ENCODE peak calls at places on chromosomes 12 and 14, in four cellular contexts. One of them, this sample, is unnamed.

GRCh38 chr12:51238037-51238509 is 553 bp upstream of the DAZAP2 start:
- DNase-seq in GM12878: no peak
- DNase-seq in HepG2: no peak
- DNase-seq in SK-N-SH: peak; percentile 31
- DNase-seq in this sample: no peak

GRCh38 chr14:67833403-67833802 is 13.8 kb downstream of the RAD51B start:
- DNase-seq in GM12878: no peak
- DNase-seq in HepG2: no peak
- DNase-seq in SK-N-SH: no peak
- DNase-seq in this sample: no peak

GRCh38 chr12:89350661-89351488 is 1.4 kb downstream of the DUSP6 start:
- DNase-seq in GM12878: no peak
- DNase-seq in HepG2: no peak
- DNase-seq in SK-N-SH: no peak
- DNase-seq in this sample: no peak

GRCh38 chr14:21860172-21860571 is 186.6 kb upstream of the OR4E1 start:
- DNase-seq in GM12878: no peak
- DNase-seq in HepG2: peak; percentile 30
- DNase-seq in SK-N-SH: peak; percentile 5
- DNase-seq in this sample: peak; percentile 67

GRCh38 chr14:103014466-103015319 is 42.7 kb downstream of the CDC42BPB start:
- DNase-seq in GM12878: no peak
- DNase-seq in HepG2: no peak
- DNase-seq in SK-N-SH: no peak
- DNase-seq in this sample: no peak

GRCh38 chr12:68867606-68868005 is 59.6 kb downstream of the MDM2 start:
- DNase-seq in GM12878: no peak
- DNase-seq in HepG2: no peak
- DNase-seq in SK-N-SH: no peak
- DNase-seq in this sample: peak; percentile 63

GRCh38 chr12:116599285-116600122 is 40.3 kb downstream of the MAP1LC3B2 start:
- DNase-seq in GM12878: peak; percentile 7
- DNase-seq in HepG2: peak; percentile 22
- DNase-seq in SK-N-SH: peak; percentile 81
- DNase-seq in this sample: peak; percentile 92

GRCh38 chr12:87157791-87158190 is 871.4 kb downstream of the C12orf50 start:
- DNase-seq in GM12878: no peak
- DNase-seq in HepG2: no peak
- DNase-seq in SK-N-SH: no peak
- DNase-seq in this sample: peak; percentile 27

GRCh38 chr12:100058482-100059029 is 73.8 kb upstream of the ANKS1B start:
- DNase-seq in GM12878: no peak
- DNase-seq in HepG2: no peak
- DNase-seq in SK-N-SH: peak; percentile 9
- DNase-seq in this sample: no peak

GRCh38 chr12:12441891-12442461 is 85.1 kb downstream of the BORCS5 start:
- DNase-seq in GM12878: no peak
- DNase-seq in HepG2: no peak
- DNase-seq in SK-N-SH: no peak
- DNase-seq in this sample: no peak

GRCh38 chr12:121461048-121461447 is 61.1 kb downstream of the RNF34 start:
- DNase-seq in GM12878: no peak
- DNase-seq in HepG2: no peak
- DNase-seq in SK-N-SH: no peak
- DNase-seq in this sample: no peak

GRCh38 chr14:50821471-50822464 is 9.2 kb downstream of the NIN start:
- DNase-seq in GM12878: peak; percentile 54
- DNase-seq in HepG2: no peak
- DNase-seq in SK-N-SH: no peak
- DNase-seq in this sample: no peak

GRCh38 chr12:116164263-116164817 is 113.2 kb downstream of the MED13L start:
- DNase-seq in GM12878: no peak
- DNase-seq in HepG2: no peak
- DNase-seq in SK-N-SH: peak; percentile 38
- DNase-seq in this sample: no peak

GRCh38 chr12:30732954-30733637 is 21.7 kb downstream of the CAPRIN2 start:
- DNase-seq in GM12878: no peak
- DNase-seq in HepG2: peak; percentile 48
- DNase-seq in SK-N-SH: no peak
- DNase-seq in this sample: no peak

GRCh38 chr12:131770120-131770519 is 58.1 kb upstream of the MMP17 start:
- DNase-seq in GM12878: no peak
- DNase-seq in HepG2: no peak
- DNase-seq in SK-N-SH: no peak
- DNase-seq in this sample: no peak

GRCh38 chr12:131765961-131766360 is 55.1 kb downstream of the SFSWAP start:
- DNase-seq in GM12878: no peak
- DNase-seq in HepG2: no peak
- DNase-seq in SK-N-SH: no peak
- DNase-seq in this sample: no peak

GRCh38 chr12:131761638-131762037 is 50.7 kb downstream of the SFSWAP start:
- DNase-seq in GM12878: no peak
- DNase-seq in HepG2: no peak
- DNase-seq in SK-N-SH: no peak
- DNase-seq in this sample: no peak

GRCh38 chr12:131766382-131767107 is 55.7 kb downstream of the SFSWAP start:
- DNase-seq in GM12878: no peak
- DNase-seq in HepG2: no peak
- DNase-seq in SK-N-SH: no peak
- DNase-seq in this sample: no peak

GRCh38 chr12:131764738-131765137 is 53.8 kb downstream of the SFSWAP start:
- DNase-seq in GM12878: no peak
- DNase-seq in HepG2: no peak
- DNase-seq in SK-N-SH: no peak
- DNase-seq in this sample: no peak
- TF ChIP-seq TCF12 in GM12878: no peak
- TF ChIP-seq TCF12 in HepG2: no peak
- TF ChIP-seq TCF12 in SK-N-SH: no peak
- TF ChIP-seq TCF12 in this sample: no peak

DNA sequence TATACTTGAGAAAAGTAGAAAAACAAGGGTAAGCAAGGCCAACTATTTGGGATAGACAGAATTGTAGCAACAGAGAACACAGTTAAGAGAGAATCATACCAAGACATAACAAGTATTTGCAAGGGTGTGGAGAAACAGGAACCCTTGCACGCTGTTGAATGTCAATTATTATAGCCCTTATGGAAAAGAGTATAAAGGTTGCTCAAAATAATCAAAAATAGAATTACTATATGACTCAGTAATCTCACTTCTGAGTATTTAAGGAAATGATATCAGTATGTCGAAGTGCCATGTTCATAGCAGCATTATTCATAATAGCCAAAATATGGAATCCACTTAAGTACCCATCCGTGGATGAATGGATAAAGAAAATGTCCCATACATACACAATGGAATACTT is 193.3 kb downstream of the PHLDA1 start:
- DNase-seq in GM12878: no peak
- DNase-seq in HepG2: no peak
- DNase-seq in SK-N-SH: no peak
- DNase-seq in this sample: no peak
- TF ChIP-seq TCF12 in GM12878: no peak
- TF ChIP-seq TCF12 in HepG2: no peak
- TF ChIP-seq TCF12 in SK-N-SH: no peak
- TF ChIP-seq TCF12 in this sample: no peak

GRCh38 chr12:55188573-55188972 is 32.3 kb upstream of the OR10A7 start:
- DNase-seq in GM12878: no peak
- DNase-seq in HepG2: no peak
- DNase-seq in SK-N-SH: no peak
- DNase-seq in this sample: no peak

GRCh38 chr12:55194382-55194781 is 26.4 kb upstream of the OR10A7 start:
- DNase-seq in GM12878: no peak
- DNase-seq in HepG2: no peak
- DNase-seq in SK-N-SH: no peak
- DNase-seq in this sample: no peak

DNA sequence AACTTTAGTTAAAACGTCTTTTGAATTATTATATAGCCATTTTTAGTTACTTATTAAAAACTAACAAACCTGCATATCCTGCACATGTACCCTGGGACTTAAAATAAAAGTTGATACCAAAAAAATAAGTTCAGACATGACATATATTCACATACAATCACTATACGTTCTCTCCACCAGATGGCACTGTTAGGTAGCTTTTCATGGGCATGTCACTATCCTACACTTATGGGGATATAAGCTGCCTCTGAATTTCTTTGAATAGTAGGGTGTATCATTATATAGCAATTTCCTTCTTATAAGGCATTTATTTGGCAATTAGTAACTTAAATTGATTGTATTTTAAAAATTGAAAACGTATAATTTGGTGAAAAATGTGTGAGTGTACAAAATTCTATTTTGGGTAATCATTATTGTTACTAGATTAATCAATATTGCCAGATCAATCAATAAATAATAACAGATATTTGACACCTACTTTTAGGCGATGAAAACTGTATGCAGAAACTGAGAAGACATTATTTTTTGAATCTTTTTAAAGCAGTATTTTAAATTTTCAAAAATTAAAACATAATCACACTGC is 31.8 kb upstream of the OR10A7 start:
- DNase-seq in GM12878: peak; percentile 53
- DNase-seq in HepG2: peak; percentile 72
- DNase-seq in SK-N-SH: peak; percentile 39
- DNase-seq in this sample: peak; percentile 1
- TF ChIP-seq TCF12 in GM12878: no peak
- TF ChIP-seq TCF12 in HepG2: no peak
- TF ChIP-seq TCF12 in SK-N-SH: no peak
- TF ChIP-seq TCF12 in this sample: no peak

GRCh38 chr14:61718039-61718438 is 22.7 kb downstream of the HIF1A start:
- DNase-seq in GM12878: no peak
- DNase-seq in HepG2: no peak
- DNase-seq in SK-N-SH: no peak
- DNase-seq in this sample: no peak
- TF ChIP-seq TCF12 in GM12878: no peak
- TF ChIP-seq TCF12 in HepG2: no peak
- TF ChIP-seq TCF12 in SK-N-SH: no peak
- TF ChIP-seq TCF12 in this sample: no peak

GRCh38 chr12:97322388-97322787 is 140.2 kb upstream of the RMST start:
- DNase-seq in GM12878: no peak
- DNase-seq in HepG2: no peak
- DNase-seq in SK-N-SH: no peak
- DNase-seq in this sample: no peak

GRCh38 chr12:97323154-97323553 is 139.4 kb upstream of the RMST start:
- DNase-seq in GM12878: no peak
- DNase-seq in HepG2: no peak
- DNase-seq in SK-N-SH: no peak
- DNase-seq in this sample: no peak

GRCh38 chr12:97321640-97322039 is 141.0 kb upstream of the RMST start:
- DNase-seq in GM12878: no peak
- DNase-seq in HepG2: no peak
- DNase-seq in SK-N-SH: no peak
- DNase-seq in this sample: no peak

DNA sequence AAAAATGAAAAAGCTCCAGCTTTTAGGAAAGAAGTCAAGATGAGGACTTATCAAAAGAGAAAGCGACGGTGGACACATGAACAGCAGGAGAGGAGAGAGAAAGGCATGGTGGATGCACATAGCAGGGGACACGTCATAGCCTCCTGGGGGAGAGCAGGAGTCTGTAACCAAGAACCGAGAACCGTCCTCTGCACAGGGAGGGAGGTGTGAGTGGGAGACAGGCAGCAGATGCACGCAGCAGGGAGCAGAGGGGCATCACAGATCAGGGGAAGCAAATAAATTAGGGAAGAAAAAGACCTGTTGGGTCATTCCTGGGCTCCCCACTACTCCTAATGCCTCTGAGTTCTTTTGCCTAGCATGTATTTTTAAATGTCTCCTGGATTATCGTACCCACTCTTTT is 138.1 kb upstream of the RMST start:
- DNase-seq in GM12878: no peak
- DNase-seq in HepG2: no peak
- DNase-seq in SK-N-SH: no peak
- DNase-seq in this sample: no peak
- TF ChIP-seq TCF12 in GM12878: no peak
- TF ChIP-seq TCF12 in HepG2: no peak
- TF ChIP-seq TCF12 in SK-N-SH: no peak
- TF ChIP-seq TCF12 in this sample: no peak

GRCh38 chr12:4910502-4911315 is 1.0 kb downstream of the KCNA1 start:
- DNase-seq in GM12878: no peak
- DNase-seq in HepG2: no peak
- DNase-seq in SK-N-SH: peak; percentile 29
- DNase-seq in this sample: peak; percentile 60
- TF ChIP-seq TCF12 in GM12878: no peak
- TF ChIP-seq TCF12 in HepG2: no peak
- TF ChIP-seq TCF12 in SK-N-SH: no peak
- TF ChIP-seq TCF12 in this sample: no peak

DNA sequence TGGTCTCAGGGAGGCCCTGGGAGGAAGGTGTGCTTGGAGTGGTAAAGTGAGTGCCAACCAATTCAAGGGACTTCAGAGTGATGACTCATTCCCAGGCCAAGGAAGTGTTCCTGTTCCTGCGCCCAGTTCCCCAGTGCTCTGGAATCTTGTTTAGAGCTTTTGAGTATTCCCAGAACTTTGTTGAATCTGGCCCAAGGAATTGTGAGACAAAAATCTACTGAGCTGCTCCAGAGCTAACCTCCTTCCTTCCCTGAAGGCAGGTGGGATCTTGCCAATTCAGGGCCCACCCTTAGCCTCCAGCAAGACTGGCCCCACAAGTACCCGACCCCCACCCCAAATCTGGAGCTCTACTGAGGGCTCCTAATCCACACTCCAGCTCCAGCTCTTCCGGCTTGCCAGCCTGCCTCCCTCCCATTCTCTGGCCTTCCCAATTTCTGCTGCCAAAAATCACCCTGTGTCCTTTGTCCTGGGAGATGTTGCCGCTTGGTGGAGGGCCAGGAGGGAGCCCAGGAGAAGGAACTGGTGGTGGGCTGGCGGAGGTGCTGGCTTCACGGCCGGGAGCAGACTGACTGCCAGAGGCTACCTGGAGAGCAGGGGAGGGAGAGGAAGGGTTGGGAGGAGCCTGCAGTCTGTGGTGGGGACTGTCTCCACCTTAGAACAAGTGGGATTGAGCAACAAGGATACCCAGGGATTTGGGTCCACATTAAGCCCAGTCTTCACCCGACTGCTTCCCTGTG is 2.0 kb upstream of the ATN1 start:
- DNase-seq in GM12878: no peak
- DNase-seq in HepG2: no peak
- DNase-seq in SK-N-SH: peak; percentile 65
- DNase-seq in this sample: no peak
- TF ChIP-seq TCF12 in GM12878: no peak
- TF ChIP-seq TCF12 in HepG2: no peak
- TF ChIP-seq TCF12 in SK-N-SH: peak; percentile 45
- TF ChIP-seq TCF12 in this sample: no peak

GRCh38 chr12:6089041-6089823 is 35.2 kb downstream of the VWF start:
- DNase-seq in GM12878: no peak
- DNase-seq in HepG2: peak; percentile 56
- DNase-seq in SK-N-SH: no peak
- DNase-seq in this sample: no peak

GRCh38 chr12:6093764-6094163 is 30.7 kb downstream of the VWF start:
- DNase-seq in GM12878: no peak
- DNase-seq in HepG2: no peak
- DNase-seq in SK-N-SH: no peak
- DNase-seq in this sample: no peak

GRCh38 chr12:6092784-6093722 is 31.4 kb downstream of the VWF start:
- DNase-seq in GM12878: no peak
- DNase-seq in HepG2: no peak
- DNase-seq in SK-N-SH: no peak
- DNase-seq in this sample: no peak

GRCh38 chr12:6091786-6092566 is 32.5 kb downstream of the VWF start:
- DNase-seq in GM12878: no peak
- DNase-seq in HepG2: no peak
- DNase-seq in SK-N-SH: no peak
- DNase-seq in this sample: no peak

GRCh38 chr12:6090786-6091185 is 33.7 kb downstream of the VWF start:
- DNase-seq in GM12878: no peak
- DNase-seq in HepG2: peak; percentile 26
- DNase-seq in SK-N-SH: no peak
- DNase-seq in this sample: no peak
- TF ChIP-seq TCF12 in GM12878: no peak
- TF ChIP-seq TCF12 in HepG2: no peak
- TF ChIP-seq TCF12 in SK-N-SH: no peak
- TF ChIP-seq TCF12 in this sample: no peak